ENCODE peak calls at places on chromosomes 2 and 18, in five cellular contexts. X, T, V, G and W are unnamed samples.

GRCh38 chr2:240840435-240841060 is 20.5 kb upstream of the KIF1A start:
- DNase-seq in X (peak), T (peak), G (peak), V (no peak), W (no peak)

GRCh38 chr18:9792565-9793226 is 84.6 kb downstream of the RAB31 start:
- DNase-seq in G (no peak), T (peak), V (peak), X (no peak), W (no peak)

GRCh38 chr18:77019641-77020040 is 112.9 kb downstream of the MBP start:
- DNase-seq in T (no peak), G (no peak), X (no peak), V (no peak), W (no peak)

GRCh38 chr2:88865801-88866353 is 174.4 kb downstream of the RPIA start:
- DNase-seq in V (no peak), G (no peak), X (no peak), T (no peak), W (no peak)

GRCh38 chr18:54215069-54215468 is 9.4 kb downstream of the MBD2 start:
- DNase-seq in G (peak), T (no peak), X (peak), V (no peak), W (no peak)

GRCh38 chr18:5311273-5312009 is 15.9 kb upstream of the ZBTB14 start:
- DNase-seq in V (no peak), X (no peak), G (no peak), T (no peak), W (no peak)

GRCh38 chr2:60707750-60708371 is 48.2 kb upstream of the PAPOLG start:
- DNase-seq in T (peak), G (peak), X (peak), V (peak), W (peak)

GRCh38 chr2:84957771-84958134 is 13.2 kb upstream of the KCMF1 start:
- DNase-seq in V (no peak), T (peak), G (no peak), X (no peak), W (no peak)

GRCh38 chr2:55862269-55862668 is 61.3 kb downstream of the EFEMP1 start:
- DNase-seq in V (no peak), G (peak), T (no peak), X (peak), W (no peak)

GRCh38 chr2:24359129-24359528 is 1.2 kb downstream of the ITSN2 start:
- DNase-seq in V (no peak), T (no peak), G (no peak), X (no peak), W (no peak)

GRCh38 chr2:239267411-239267941 is 133.3 kb downstream of the HDAC4 start:
- DNase-seq in G (peak), V (peak), T (no peak), X (peak), W (peak)

GRCh38 chr18:28457784-28458183 is 280.9 kb upstream of the CDH2 start:
- DNase-seq in G (no peak), X (no peak), T (no peak), V (no peak), W (no peak)

GRCh38 chr2:15220618-15221017 is 340.5 kb downstream of the NBAS start:
- DNase-seq in G (no peak), T (no peak), X (no peak), V (no peak), W (no peak)

GRCh38 chr2:128273469-128274081 is 45.1 kb downstream of the HS6ST1 start:
- DNase-seq in V (no peak), X (no peak), T (no peak), G (no peak), W (no peak)